ENCODE peak calls at places on chromosomes 3 and 15, in ten cellular contexts. Z, G, O, U, E, D, J, H, F and R are unnamed samples.
A peak's percentile ranks its signal among the peaks of the same experiment; 100 is the strongest.

GRCh38 chr15:44662478-44663409 is 718 bp downstream of the SPG11 start:
- DNase-seq in Z (peak; percentile 92), G (peak; percentile 71), O (peak; percentile 34), U (peak; percentile 63), E (peak; percentile 65), D (peak; percentile 81), J (peak; percentile 88), H (peak; percentile 82), F (peak; percentile 94), R (peak; percentile 71)

GRCh38 chr3:10511809-10512494 is 6.6 kb upstream of the ATP2B2 start:
- DNase-seq in Z (no peak), G (peak; percentile 41), O (no peak), U (peak; percentile 24), E (no peak), D (peak; percentile 82), J (no peak), H (no peak), F (no peak), R (no peak)

GRCh38 chr15:78110916-78111475 is 18.6 kb downstream of the SH2D7 start:
- DNase-seq in Z (no peak), G (no peak), O (no peak), U (no peak), E (no peak), D (no peak), J (no peak), H (no peak), F (no peak), R (no peak)

GRCh38 chr15:79418693-79419279 is 13.3 kb upstream of the MINAR1 start:
- DNase-seq in Z (no peak), G (no peak), O (no peak), U (peak; percentile 30), E (no peak), D (no peak), J (no peak), H (no peak), F (no peak), R (no peak)

GRCh38 chr3:115301364-115301860 is 154.3 kb upstream of the ZBTB20 start:
- DNase-seq in Z (no peak), G (no peak), O (no peak), U (no peak), E (no peak), D (peak; percentile 46), J (no peak), H (no peak), F (no peak), R (no peak)

GRCh38 chr15:88641959-88642452 is 3.2 kb downstream of the ISG20 start:
- DNase-seq in Z (peak; percentile 57), G (no peak), O (no peak), U (no peak), E (no peak), D (no peak), J (no peak), H (no peak), F (peak; percentile 52), R (no peak)

GRCh38 chr3:46905191-46905560 is 27.7 kb downstream of the PTH1R start:
- DNase-seq in Z (no peak), G (no peak), O (no peak), U (no peak), E (no peak), D (no peak), J (no peak), H (no peak), F (no peak), R (no peak)

GRCh38 chr3:108036984-108037741 is 53.7 kb downstream of the CD47 start:
- DNase-seq in Z (no peak), G (peak; percentile 45), O (no peak), U (no peak), E (peak; percentile 52), D (peak; percentile 76), J (no peak), H (no peak), F (no peak), R (no peak)

GRCh38 chr3:58492385-58492970 is 582 bp downstream of the KCTD6 start:
- DNase-seq in Z (peak; percentile 70), G (peak; percentile 19), O (no peak), U (no peak), E (no peak), D (peak; percentile 45), J (peak; percentile 44), H (no peak), F (peak; percentile 84), R (peak; percentile 44)

GRCh38 chr3:158494657-158495056 is 76.3 kb upstream of the MLF1 start:
- DNase-seq in Z (no peak), G (no peak), O (no peak), U (no peak), E (no peak), D (no peak), J (no peak), H (no peak), F (no peak), R (no peak)
- H3K9me2 ChIP-seq in Z (no peaks in the 10 kb centered on the region), G (no peaks in the 10 kb centered on the region), O (no peaks in the 10 kb centered on the region), U (no peaks in the 10 kb centered on the region), E (no peaks in the 10 kb centered on the region), D (no peaks in the 10 kb centered on the region), J (no peaks in the 10 kb centered on the region), H (no peaks in the 10 kb centered on the region), F (no peaks in the 10 kb centered on the region), R (no peaks in the 10 kb centered on the region)

GRCh38 chr3:5583920-5584319 is 396.4 kb downstream of the EDEM1 start:
- DNase-seq in Z (no peak), G (peak; percentile 32), O (no peak), U (no peak), E (no peak), D (no peak), J (no peak), H (no peak), F (no peak), R (no peak)
- H3K9me2 ChIP-seq in Z (no peaks in the 10 kb centered on the region), G (no peaks in the 10 kb centered on the region), O (no peaks in the 10 kb centered on the region), U (no peaks in the 10 kb centered on the region), E (no peaks in the 10 kb centered on the region), D (no peaks in the 10 kb centered on the region), J (no peaks in the 10 kb centered on the region), H (no peaks in the 10 kb centered on the region), F (no peaks in the 10 kb centered on the region), R (no peaks in the 10 kb centered on the region)

DNA sequence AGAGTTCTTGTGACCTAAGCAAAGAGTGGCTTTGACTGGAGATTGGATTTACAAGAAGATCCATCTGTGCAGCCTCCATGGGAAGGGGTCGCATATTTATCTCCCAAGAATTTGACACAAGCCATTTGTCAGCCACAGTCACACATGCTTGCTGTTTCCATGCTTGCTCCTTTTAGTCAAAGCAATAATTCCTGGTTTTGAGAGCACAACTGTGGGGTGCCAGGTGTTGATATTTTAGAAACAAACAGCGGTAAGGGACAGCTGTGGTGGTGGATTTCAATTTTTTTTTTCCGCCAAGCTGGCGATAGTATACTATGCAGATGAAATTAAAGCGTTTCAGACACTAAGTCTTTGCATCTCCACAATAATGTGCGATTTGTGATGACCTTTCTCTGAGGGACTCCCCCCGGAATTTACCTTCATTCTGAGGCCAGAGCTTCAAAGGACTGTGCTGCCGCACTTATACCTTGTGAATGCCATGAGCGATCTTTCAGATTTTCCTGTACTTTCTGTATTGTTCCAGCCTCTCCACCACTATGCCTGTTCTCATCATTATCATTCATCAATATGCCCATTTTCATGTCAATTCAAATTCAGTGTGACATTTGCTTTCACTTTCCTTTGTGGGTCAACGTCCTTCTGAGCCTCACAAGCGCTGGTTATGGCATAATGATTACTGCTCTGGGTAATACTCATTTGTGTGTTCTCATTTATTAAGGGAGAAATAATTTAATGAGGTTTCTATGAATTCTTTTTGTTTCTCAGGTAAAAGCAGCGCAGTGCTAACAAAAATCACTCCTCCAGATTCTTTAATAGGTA is 108.1 kb upstream of the KBTBD8 start:
- DNase-seq in Z (no peak), G (no peak), O (no peak), U (peak; percentile 9), E (no peak), D (no peak), J (no peak), H (no peak), F (no peak), R (no peak)
- H3K9me2 ChIP-seq in Z (no peaks in the 10 kb centered on the region), G (no peaks in the 10 kb centered on the region), O (no peaks in the 10 kb centered on the region), U (peaks cover 4% of the 10 kb centered on the region), E (no peaks in the 10 kb centered on the region), D (no peaks in the 10 kb centered on the region), J (no peaks in the 10 kb centered on the region), H (no peaks in the 10 kb centered on the region), F (no peaks in the 10 kb centered on the region), R (no peaks in the 10 kb centered on the region)

GRCh38 chr3:126464494-126464893 is 11.2 kb downstream of the ZXDC start:
- DNase-seq in Z (no peak), G (no peak), O (no peak), U (no peak), E (no peak), D (no peak), J (no peak), H (no peak), F (no peak), R (no peak)
- H3K9me2 ChIP-seq in Z (no peaks in the 10 kb centered on the region), G (no peaks in the 10 kb centered on the region), O (no peaks in the 10 kb centered on the region), U (no peaks in the 10 kb centered on the region), E (no peaks in the 10 kb centered on the region), D (no peaks in the 10 kb centered on the region), J (no peaks in the 10 kb centered on the region), H (no peaks in the 10 kb centered on the region), F (no peaks in the 10 kb centered on the region), R (no peaks in the 10 kb centered on the region)

GRCh38 chr15:87032291-87032690 is 952.6 kb downstream of the AGBL1 start:
- DNase-seq in Z (no peak), G (peak; percentile 30), O (no peak), U (peak; percentile 8), E (no peak), D (no peak), J (no peak), H (no peak), F (no peak), R (no peak)
- H3K9me2 ChIP-seq in Z (no peaks in the 10 kb centered on the region), G (no peaks in the 10 kb centered on the region), O (no peaks in the 10 kb centered on the region), U (peaks cover 4% of the 10 kb centered on the region), E (no peaks in the 10 kb centered on the region), D (no peaks in the 10 kb centered on the region), J (no peaks in the 10 kb centered on the region), H (no peaks in the 10 kb centered on the region), F (no peaks in the 10 kb centered on the region), R (no peaks in the 10 kb centered on the region)

GRCh38 chr15:73338606-73339388 is 30.0 kb downstream of the HCN4 start:
- DNase-seq in Z (no peak), G (no peak), O (no peak), U (no peak), E (no peak), D (no peak), J (no peak), H (no peak), F (no peak), R (no peak)

GRCh38 chr15:73338058-73338457 is 30.7 kb downstream of the HCN4 start:
- DNase-seq in Z (no peak), G (no peak), O (no peak), U (no peak), E (no peak), D (no peak), J (no peak), H (no peak), F (no peak), R (no peak)

GRCh38 chr15:73344051-73344450 is 24.7 kb downstream of the HCN4 start:
- DNase-seq in Z (no peak), G (no peak), O (no peak), U (no peak), E (no peak), D (peak; percentile 38), J (no peak), H (no peak), F (no peak), R (no peak)

GRCh38 chr15:73341886-73342600 is 26.7 kb downstream of the HCN4 start:
- DNase-seq in Z (no peak), G (no peak), O (no peak), U (no peak), E (no peak), D (peak; percentile 22), J (no peak), H (no peak), F (no peak), R (peak; percentile 61)

GRCh38 chr15:73340502-73341192 is 28.1 kb downstream of the HCN4 start:
- DNase-seq in Z (no peak), G (no peak), O (no peak), U (no peak), E (no peak), D (no peak), J (no peak), H (no peak), F (no peak), R (no peak)
- H3K9me2 ChIP-seq in Z (no peaks in the 10 kb centered on the region), G (no peaks in the 10 kb centered on the region), O (no peaks in the 10 kb centered on the region), U (no peaks in the 10 kb centered on the region), E (no peaks in the 10 kb centered on the region), D (no peaks in the 10 kb centered on the region), J (no peaks in the 10 kb centered on the region), H (no peaks in the 10 kb centered on the region), F (no peaks in the 10 kb centered on the region), R (no peaks in the 10 kb centered on the region)